ENCODE peak calls at places on chromosomes 7 and 10, in six cellular contexts. Y is IMR-90, R is H9, P is trophoblast cell, Z is mesendoderm, W is neuronal stem cell. D is an unnamed sample.

GRCh38 chr10:58992830-58993460 is 183.5 kb upstream of the PHYHIPL start:
- DNase-seq in Y (no peak), Z (no peak), R (no peak), P (no peak), W (no peak), D (no peak)

GRCh38 chr7:148916186-148916585 is 32.1 kb upstream of the EZH2 start:
- DNase-seq in P (no peak), Y (peak), W (no peak), R (no peak), Z (no peak), D (peak)

GRCh38 chr10:17563452-17563851 is 53.7 kb downstream of the HACD1 start:
- DNase-seq in Z (peak), P (no peak), R (no peak), W (no peak), Y (no peak), D (no peak)

GRCh38 chr7:7857143-7857583 is 111.4 kb upstream of the GLCCI1 start:
- DNase-seq in Z (no peak), W (no peak), P (no peak), Y (no peak), R (no peak), D (no peak)

GRCh38 chr10:119852822-119853221 is 19.8 kb downstream of the MCMBP start:
- DNase-seq in Y (no peak), W (no peak), R (no peak), Z (no peak), P (no peak), D (no peak)

GRCh38 chr7:75599244-75599771 is 107.2 kb downstream of the SPDYE5 start:
- DNase-seq in R (peak), Y (no peak), W (peak), Z (no peak), P (no peak), D (no peak)

GRCh38 chr10:182441-183201 is 47.4 kb downstream of the ZMYND11 start:
- DNase-seq in Y (peak), Z (no peak), W (no peak), P (no peak), R (no peak), D (peak)

GRCh38 chr10:129417164-129417563 is 49.9 kb upstream of the MGMT start:
- DNase-seq in Z (no peak), W (no peak), R (no peak), Y (peak), P (peak), D (peak)

GRCh38 chr10:31204090-31204489 is 114.9 kb upstream of the ZEB1 start:
- DNase-seq in P (no peak), W (no peak), Y (peak), Z (no peak), R (no peak), D (peak)
- H3K23ac ChIP-seq in P (no peak), W (no peak), Y (no peak), Z (no peak), R (no peak), D (no peak)

DNA sequence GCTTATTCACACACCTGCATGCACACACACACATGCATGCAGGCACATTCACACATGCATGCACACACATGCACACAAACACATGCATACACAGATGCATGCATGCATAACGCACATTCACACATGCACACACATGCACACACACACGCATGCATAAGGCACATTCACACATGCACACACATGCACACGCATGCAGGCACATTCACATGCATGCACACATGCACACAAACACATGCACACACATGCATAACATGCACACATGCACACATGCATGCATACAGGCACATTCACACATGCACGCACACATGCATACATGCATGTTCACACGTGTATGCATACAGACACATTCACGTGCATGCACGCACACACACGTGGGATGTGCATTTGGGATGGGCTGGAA is 165.8 kb downstream of the PAXIP1 start:
- DNase-seq in R (no peak), Z (no peak), P (no peak), W (no peak), Y (no peak), D (no peak)
- H3K23ac ChIP-seq in R (peak), Z (no peak), P (peak), W (peak), Y (no peak), D (no peak)

GRCh38 chr10:132441818-132442217 is 44.8 kb downstream of the PWWP2B start:
- DNase-seq in R (no peak), Z (no peak), Y (no peak), W (no peak), P (no peak), D (no peak)
- H3K23ac ChIP-seq in R (peak), Z (no peak), Y (no peak), W (peak), P (peak), D (no peak)

GRCh38 chr10:69327463-69328345 is 49.4 kb downstream of the HK1 start:
- DNase-seq in W (no peak), R (no peak), P (peak), Z (no peak), Y (peak), D (peak)
- H3K23ac ChIP-seq in W (no peak), R (no peak), P (no peak), Z (peak), Y (peak), D (no peak)

DNA sequence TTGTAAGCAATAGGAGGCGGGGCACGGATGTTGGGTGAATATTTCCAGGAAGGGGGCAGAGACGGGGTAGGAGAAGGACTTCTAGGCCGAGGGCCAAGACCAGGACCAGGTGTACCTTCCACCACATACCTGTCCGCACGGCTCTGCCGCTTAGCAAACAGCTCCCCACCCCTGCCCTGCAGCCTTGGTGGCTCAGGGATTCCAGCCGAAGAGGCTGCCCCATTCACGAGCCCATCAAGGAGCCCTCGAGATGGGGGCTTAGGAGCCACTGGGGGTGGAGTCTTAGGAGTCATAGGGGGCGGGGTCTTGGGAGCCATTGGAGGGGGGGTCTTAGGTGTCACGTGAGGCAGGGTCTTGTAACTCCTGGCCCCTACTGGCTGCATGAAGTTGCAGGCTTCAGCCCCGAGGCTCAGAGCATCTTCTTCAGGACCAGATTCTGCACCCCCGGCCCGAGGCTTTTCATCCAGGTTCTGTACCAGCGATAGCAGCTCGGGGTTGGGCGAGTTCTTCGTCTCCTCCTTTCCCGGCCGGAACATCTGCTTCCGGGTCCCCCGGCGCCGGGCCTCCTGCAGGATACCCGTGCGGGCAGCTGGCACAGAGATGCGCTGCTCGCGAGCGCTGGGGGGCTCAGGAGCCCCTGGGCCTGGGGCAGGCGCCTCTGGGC is 6.1 kb upstream of the MYOZ1 start:
- DNase-seq in W (peak), Y (no peak), P (peak), R (peak), Z (peak), D (no peak)
- H3K23ac ChIP-seq in W (peak), Y (no peak), P (no peak), R (no peak), Z (no peak), D (no peak)

D was measured in mesenchymal stem cell.